ENCODE peak calls at places on chromosomes 7 and 10, in ten cellular contexts. One of them, this sample, is unnamed.
A peak's percentile ranks its signal among the peaks of the same experiment; 100 is the strongest.

GRCh38 chr10:49633327-49634045 is 19.6 kb downstream of the CHAT start:
- DNase-seq in kidney: no peak
- DNase-seq in GM20000: no peak
- DNase-seq in nephron progenitor cell: no peak
- DNase-seq in endodermal cell: peak; percentile 28
- DNase-seq in hepatocyte: no peak
- DNase-seq in NB4: no peak
- DNase-seq in cardiac fibroblast: no peak
- DNase-seq in mucosa of descending colon: no peak
- DNase-seq in GM12864: no peak
- DNase-seq in this sample: no peak

GRCh38 chr10:71039551-71039950 is 151.2 kb upstream of the PCBD1 start:
- DNase-seq in GM12864: no peak
- DNase-seq in GM20000: no peak
- DNase-seq in hepatocyte: no peak
- DNase-seq in mucosa of descending colon: no peak
- DNase-seq in nephron progenitor cell: no peak
- DNase-seq in NB4: no peak
- DNase-seq in endodermal cell: no peak
- DNase-seq in kidney: no peak
- DNase-seq in cardiac fibroblast: no peak
- DNase-seq in this sample: no peak

GRCh38 chr7:46850563-46851325 is 731.2 kb downstream of the TNS3 start:
- DNase-seq in nephron progenitor cell: no peak
- DNase-seq in mucosa of descending colon: no peak
- DNase-seq in GM12864: no peak
- DNase-seq in cardiac fibroblast: no peak
- DNase-seq in GM20000: no peak
- DNase-seq in kidney: no peak
- DNase-seq in hepatocyte: no peak
- DNase-seq in NB4: no peak
- DNase-seq in endodermal cell: no peak
- DNase-seq in this sample: no peak

GRCh38 chr10:69614130-69614529 is 15.9 kb upstream of the FAM241B start:
- DNase-seq in kidney: no peak
- DNase-seq in GM20000: no peak
- DNase-seq in hepatocyte: no peak
- DNase-seq in NB4: no peak
- DNase-seq in endodermal cell: no peak
- DNase-seq in GM12864: no peak
- DNase-seq in mucosa of descending colon: no peak
- DNase-seq in cardiac fibroblast: no peak
- DNase-seq in nephron progenitor cell: no peak
- DNase-seq in this sample: no peak

GRCh38 chr7:17699696-17700095 is 240.6 kb downstream of the SNX13 start:
- DNase-seq in kidney: no peak
- DNase-seq in cardiac fibroblast: no peak
- DNase-seq in endodermal cell: no peak
- DNase-seq in GM12864: no peak
- DNase-seq in nephron progenitor cell: no peak
- DNase-seq in hepatocyte: no peak
- DNase-seq in GM20000: no peak
- DNase-seq in mucosa of descending colon: no peak
- DNase-seq in NB4: no peak
- DNase-seq in this sample: no peak

GRCh38 chr7:45146531-45147379 is 10.8 kb upstream of the RAMP3 start:
- DNase-seq in GM20000: no peak
- DNase-seq in mucosa of descending colon: no peak
- DNase-seq in cardiac fibroblast: no peak
- DNase-seq in endodermal cell: peak; percentile 51
- DNase-seq in hepatocyte: no peak
- DNase-seq in GM12864: no peak
- DNase-seq in nephron progenitor cell: no peak
- DNase-seq in kidney: peak; percentile 52
- DNase-seq in NB4: peak; percentile 37
- DNase-seq in this sample: peak; percentile 29

GRCh38 chr10:44010873-44011602 is 362.4 kb upstream of the ZNF32 start:
- DNase-seq in mucosa of descending colon: no peak
- DNase-seq in nephron progenitor cell: no peak
- DNase-seq in cardiac fibroblast: no peak
- DNase-seq in endodermal cell: no peak
- DNase-seq in NB4: no peak
- DNase-seq in GM12864: peak; percentile 81
- DNase-seq in hepatocyte: no peak
- DNase-seq in GM20000: peak; percentile 72
- DNase-seq in kidney: no peak
- DNase-seq in this sample: no peak

GRCh38 chr10:109945473-109946177 is 22.3 kb upstream of the XPNPEP1 start:
- DNase-seq in GM20000: no peak
- DNase-seq in hepatocyte: no peak
- DNase-seq in endodermal cell: no peak
- DNase-seq in kidney: no peak
- DNase-seq in mucosa of descending colon: no peak
- DNase-seq in nephron progenitor cell: no peak
- DNase-seq in NB4: no peak
- DNase-seq in cardiac fibroblast: no peak
- DNase-seq in GM12864: no peak
- DNase-seq in this sample: no peak

GRCh38 chr7:151940048-151940845 is 16.0 kb upstream of the GALNTL5 start:
- DNase-seq in cardiac fibroblast: peak; percentile 70
- DNase-seq in GM20000: no peak
- DNase-seq in kidney: no peak
- DNase-seq in NB4: peak; percentile 67
- DNase-seq in endodermal cell: no peak
- DNase-seq in GM12864: no peak
- DNase-seq in hepatocyte: no peak
- DNase-seq in mucosa of descending colon: no peak
- DNase-seq in nephron progenitor cell: no peak
- DNase-seq in this sample: peak; percentile 15

GRCh38 chr7:79610301-79610700 is 156.8 kb upstream of the MAGI2 start:
- DNase-seq in GM20000: no peak
- DNase-seq in endodermal cell: no peak
- DNase-seq in GM12864: no peak
- DNase-seq in kidney: no peak
- DNase-seq in mucosa of descending colon: no peak
- DNase-seq in NB4: no peak
- DNase-seq in hepatocyte: no peak
- DNase-seq in cardiac fibroblast: peak; percentile 64
- DNase-seq in nephron progenitor cell: no peak
- DNase-seq in this sample: no peak

GRCh38 chr10:117860823-117861222 is 185.9 kb downstream of the RAB11FIP2 start:
- DNase-seq in kidney: no peak
- DNase-seq in NB4: peak; percentile 42
- DNase-seq in GM12864: no peak
- DNase-seq in hepatocyte: no peak
- DNase-seq in nephron progenitor cell: no peak
- DNase-seq in endodermal cell: no peak
- DNase-seq in mucosa of descending colon: no peak
- DNase-seq in GM20000: peak; percentile 32
- DNase-seq in cardiac fibroblast: peak; percentile 18
- DNase-seq in this sample: no peak
- TF ChIP-seq CTCF in kidney: no peak
- TF ChIP-seq CTCF in NB4: peak; percentile 40
- TF ChIP-seq CTCF in GM12864: peak; percentile 50
- TF ChIP-seq CTCF in hepatocyte: peak; percentile 42
- TF ChIP-seq CTCF in nephron progenitor cell: peak; percentile 19
- TF ChIP-seq CTCF in endodermal cell: peak; percentile 73
- TF ChIP-seq CTCF in mucosa of descending colon: no peak
- TF ChIP-seq CTCF in GM20000: no peak
- TF ChIP-seq CTCF in cardiac fibroblast: no peak
- TF ChIP-seq CTCF in this sample: no peak

DNA sequence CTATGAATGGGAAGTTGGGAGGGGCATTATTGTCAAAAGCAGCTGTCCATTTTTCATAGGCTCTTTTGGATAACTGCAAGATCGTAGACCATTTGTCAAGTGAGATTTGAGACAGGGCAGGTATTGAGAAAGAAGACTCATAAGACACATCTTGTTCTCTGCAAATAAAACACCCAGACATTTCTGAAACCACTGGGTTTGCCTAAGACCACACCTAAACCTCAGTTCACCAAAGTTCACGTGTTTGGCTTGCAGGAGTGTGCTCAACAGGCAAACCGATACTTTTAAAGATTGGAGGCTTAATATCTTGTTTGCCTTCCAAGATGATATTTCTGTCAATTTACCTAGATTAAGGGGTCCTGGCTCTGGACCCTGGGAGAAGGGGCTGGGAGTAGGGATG is 628.4 kb downstream of the CALN1 start:
- DNase-seq in cardiac fibroblast: no peak
- DNase-seq in mucosa of descending colon: no peak
- DNase-seq in nephron progenitor cell: no peak
- DNase-seq in kidney: no peak
- DNase-seq in NB4: no peak
- DNase-seq in GM20000: no peak
- DNase-seq in GM12864: no peak
- DNase-seq in endodermal cell: no peak
- DNase-seq in hepatocyte: no peak
- DNase-seq in this sample: no peak
- TF ChIP-seq CTCF in cardiac fibroblast: no peak
- TF ChIP-seq CTCF in mucosa of descending colon: no peak
- TF ChIP-seq CTCF in nephron progenitor cell: no peak
- TF ChIP-seq CTCF in kidney: no peak
- TF ChIP-seq CTCF in NB4: no peak
- TF ChIP-seq CTCF in GM20000: no peak
- TF ChIP-seq CTCF in GM12864: no peak
- TF ChIP-seq CTCF in endodermal cell: no peak
- TF ChIP-seq CTCF in hepatocyte: no peak
- TF ChIP-seq CTCF in this sample: no peak

DNA sequence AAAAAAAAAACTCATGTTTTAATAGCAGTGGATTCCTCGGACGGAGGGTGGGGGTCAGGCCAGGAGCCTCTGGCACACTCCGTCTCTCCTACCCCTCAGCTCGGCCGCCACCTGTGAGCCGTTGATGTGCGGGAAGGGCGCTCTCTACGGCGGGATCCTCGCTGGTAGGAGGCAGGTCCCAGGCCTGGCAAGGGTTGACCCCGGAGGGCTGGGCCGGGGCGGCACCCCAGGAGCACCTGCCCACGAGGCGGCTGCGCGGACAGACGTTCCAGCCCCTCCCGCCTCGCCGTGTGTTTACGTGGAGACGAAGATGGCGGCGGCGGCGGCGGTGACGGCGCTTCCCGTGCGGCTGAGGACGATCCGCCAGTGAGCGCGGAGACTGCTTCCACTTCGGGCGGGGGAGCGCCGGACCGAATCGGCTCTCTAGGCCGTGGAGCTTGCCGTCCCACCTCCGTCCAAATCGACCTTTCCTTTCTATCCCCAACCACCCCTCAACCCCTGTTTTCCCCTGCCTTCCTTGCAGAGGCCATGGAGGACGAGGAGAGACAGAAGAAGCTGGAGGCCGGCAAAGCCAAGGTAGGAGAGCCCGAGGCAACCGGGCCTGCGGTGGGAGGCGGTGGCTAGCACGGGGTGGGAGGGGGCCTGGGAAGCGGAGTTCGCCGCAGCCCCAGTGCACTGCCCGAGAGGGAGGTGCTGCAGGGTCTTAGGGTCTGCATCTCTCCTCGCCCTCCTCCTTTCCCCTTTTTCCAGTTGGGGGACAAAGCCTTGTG is at the start of gene AKAP9:
- DNase-seq in GM20000: peak; percentile 88
- DNase-seq in mucosa of descending colon: peak; percentile 95
- DNase-seq in cardiac fibroblast: peak; percentile 78
- DNase-seq in endodermal cell: peak; percentile 94
- DNase-seq in nephron progenitor cell: peak; percentile 86
- DNase-seq in NB4: peak; percentile 96
- DNase-seq in GM12864: peak; percentile 58
- DNase-seq in kidney: peak; percentile 97
- DNase-seq in hepatocyte: peak; percentile 93
- DNase-seq in this sample: peak; percentile 83
- TF ChIP-seq CTCF in GM20000: no peak
- TF ChIP-seq CTCF in mucosa of descending colon: no peak
- TF ChIP-seq CTCF in cardiac fibroblast: no peak
- TF ChIP-seq CTCF in endodermal cell: peak; percentile 13
- TF ChIP-seq CTCF in nephron progenitor cell: no peak
- TF ChIP-seq CTCF in NB4: no peak
- TF ChIP-seq CTCF in GM12864: no peak
- TF ChIP-seq CTCF in kidney: no peak
- TF ChIP-seq CTCF in hepatocyte: no peak
- TF ChIP-seq CTCF in this sample: no peak

DNA sequence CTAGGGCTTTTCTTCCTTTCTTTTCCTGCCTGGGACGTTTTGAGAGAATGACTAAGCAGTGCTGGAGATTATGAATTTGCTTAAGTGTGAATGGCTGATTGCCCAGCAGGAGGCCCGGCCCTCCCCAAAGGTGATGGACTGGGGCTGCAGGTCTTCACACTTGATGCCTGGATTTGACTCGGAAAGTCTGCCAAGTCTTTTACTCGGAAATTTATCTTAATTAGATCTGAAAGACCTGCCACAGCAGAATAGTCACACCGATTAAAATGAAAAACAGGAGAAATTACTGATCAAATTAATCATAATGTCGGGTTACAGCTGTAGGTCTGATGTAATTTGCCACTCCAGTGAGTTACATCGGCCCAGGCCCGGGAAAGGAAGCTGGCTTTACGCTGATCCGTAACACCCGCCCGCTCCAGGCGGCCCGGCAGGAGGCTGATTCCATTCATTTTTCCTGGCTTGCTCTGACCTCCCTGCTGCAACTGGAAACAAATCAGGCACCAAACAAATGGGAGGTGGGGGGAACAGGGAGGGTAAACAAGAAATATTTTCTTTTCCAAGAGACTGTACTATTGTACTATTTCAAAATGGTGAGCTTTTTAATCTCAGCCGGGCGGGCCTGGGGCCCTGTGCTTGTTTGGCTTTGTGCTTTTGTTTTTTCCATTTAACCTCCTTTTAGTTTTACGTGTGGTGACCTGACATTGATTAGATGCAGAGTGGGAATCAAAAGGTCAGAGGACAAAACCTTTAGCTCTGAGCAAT is 212.4 kb upstream of the YAE1 start:
- DNase-seq in mucosa of descending colon: no peak
- DNase-seq in kidney: peak; percentile 82
- DNase-seq in cardiac fibroblast: peak; percentile 63
- DNase-seq in GM12864: no peak
- DNase-seq in NB4: no peak
- DNase-seq in hepatocyte: peak; percentile 45
- DNase-seq in nephron progenitor cell: peak; percentile 56
- DNase-seq in GM20000: no peak
- DNase-seq in endodermal cell: peak; percentile 90
- DNase-seq in this sample: peak; percentile 77
- TF ChIP-seq CTCF in mucosa of descending colon: no peak
- TF ChIP-seq CTCF in kidney: no peak
- TF ChIP-seq CTCF in cardiac fibroblast: no peak
- TF ChIP-seq CTCF in GM12864: no peak
- TF ChIP-seq CTCF in NB4: no peak
- TF ChIP-seq CTCF in hepatocyte: peak; percentile 10
- TF ChIP-seq CTCF in nephron progenitor cell: no peak
- TF ChIP-seq CTCF in GM20000: no peak
- TF ChIP-seq CTCF in endodermal cell: no peak
- TF ChIP-seq CTCF in this sample: peak; percentile 70

This sample was measured in Calu3.